ENCODE peak calls at places on chromosomes 16 and 17, in seven cellular contexts. One of them, this sample, is unnamed. For H3K4me1, the result is how much of the 10 kb centered on the place peaks cover.

GRCh38 chr17:74807376-74807775 is 31.2 kb upstream of the NAT9 start:
- DNase-seq in suprapubic skin: no peak
- DNase-seq in SK-N-SH: peak
- DNase-seq in GM12878: no peak
- DNase-seq in K562: no peak
- DNase-seq in transverse colon: no peak
- DNase-seq in stomach: no peak
- DNase-seq in this sample: no peak

GRCh38 chr17:4127555-4127954 is 15.3 kb downstream of the ZZEF1 start:
- DNase-seq in suprapubic skin: no peak
- DNase-seq in GM12878: no peak
- DNase-seq in SK-N-SH: no peak
- DNase-seq in K562: no peak
- DNase-seq in stomach: no peak
- DNase-seq in transverse colon: no peak
- DNase-seq in this sample: no peak

GRCh38 chr17:17784599-17785264 is 52.1 kb downstream of the SREBF1 start:
- DNase-seq in GM12878: no peak
- DNase-seq in suprapubic skin: no peak
- DNase-seq in transverse colon: no peak
- DNase-seq in stomach: peak
- DNase-seq in K562: peak
- DNase-seq in SK-N-SH: peak
- DNase-seq in this sample: no peak

GRCh38 chr17:69540356-69540755 is 125.9 kb downstream of the MAP2K6 start:
- DNase-seq in transverse colon: no peak
- DNase-seq in GM12878: no peak
- DNase-seq in K562: no peak
- DNase-seq in suprapubic skin: no peak
- DNase-seq in stomach: no peak
- DNase-seq in SK-N-SH: no peak
- DNase-seq in this sample: no peak

GRCh38 chr16:75379911-75380847 is 53.1 kb downstream of the CFDP1 start:
- DNase-seq in suprapubic skin: no peak
- DNase-seq in K562: no peak
- DNase-seq in stomach: no peak
- DNase-seq in GM12878: peak
- DNase-seq in transverse colon: peak
- DNase-seq in SK-N-SH: no peak
- DNase-seq in this sample: no peak

GRCh38 chr16:75820672-75821071 is 94.4 kb upstream of the CPHXL start:
- DNase-seq in GM12878: no peak
- DNase-seq in K562: no peak
- DNase-seq in SK-N-SH: no peak
- DNase-seq in stomach: no peak
- DNase-seq in suprapubic skin: no peak
- DNase-seq in transverse colon: no peak
- DNase-seq in this sample: no peak

GRCh38 chr17:81515530-81516041 is 3.0 kb upstream of the ACTG1 start:
- DNase-seq in K562: no peak
- DNase-seq in transverse colon: no peak
- DNase-seq in SK-N-SH: peak
- DNase-seq in suprapubic skin: no peak
- DNase-seq in stomach: no peak
- DNase-seq in GM12878: no peak
- DNase-seq in this sample: no peak

GRCh38 chr16:83351846-83352245 is 455.9 kb upstream of the HSBP1 start:
- DNase-seq in suprapubic skin: no peak
- DNase-seq in SK-N-SH: no peak
- DNase-seq in GM12878: no peak
- DNase-seq in K562: no peak
- DNase-seq in transverse colon: no peak
- DNase-seq in stomach: no peak
- DNase-seq in this sample: no peak

GRCh38 chr17:83200746-83201145 is 121.3 kb downstream of the METRNL start:
- DNase-seq in GM12878: no peak
- DNase-seq in K562: no peak
- DNase-seq in stomach: no peak
- DNase-seq in transverse colon: no peak
- DNase-seq in suprapubic skin: peak
- DNase-seq in SK-N-SH: no peak
- DNase-seq in this sample: no peak

GRCh38 chr16:89958068-89958467 is 9.5 kb downstream of the DEF8 start:
- DNase-seq in transverse colon: no peak
- DNase-seq in SK-N-SH: peak
- DNase-seq in suprapubic skin: no peak
- DNase-seq in K562: peak
- DNase-seq in GM12878: no peak
- DNase-seq in stomach: no peak
- DNase-seq in this sample: no peak

GRCh38 chr17:44115585-44116415 is 7.6 kb downstream of the HDAC5 start:
- DNase-seq in K562: peak
- DNase-seq in transverse colon: no peak
- DNase-seq in stomach: no peak
- DNase-seq in suprapubic skin: no peak
- DNase-seq in GM12878: no peak
- DNase-seq in SK-N-SH: peak
- DNase-seq in this sample: no peak

GRCh38 chr17:82737981-82738877 is 2.8 kb downstream of the FN3K start:
- DNase-seq in GM12878: no peak
- DNase-seq in SK-N-SH: no peak
- DNase-seq in transverse colon: no peak
- DNase-seq in suprapubic skin: no peak
- DNase-seq in K562: peak
- DNase-seq in stomach: peak
- DNase-seq in this sample: no peak

GRCh38 chr17:65627892-65628622 is 66.6 kb upstream of the AXIN2 start:
- DNase-seq in stomach: peak
- DNase-seq in K562: no peak
- DNase-seq in suprapubic skin: no peak
- DNase-seq in SK-N-SH: no peak
- DNase-seq in transverse colon: peak
- DNase-seq in GM12878: no peak
- DNase-seq in this sample: no peak

GRCh38 chr16:50603206-50604064 is 55.2 kb downstream of the NKD1 start:
- DNase-seq in stomach: no peak
- DNase-seq in suprapubic skin: no peak
- DNase-seq in transverse colon: peak
- DNase-seq in SK-N-SH: no peak
- DNase-seq in K562: no peak
- DNase-seq in GM12878: no peak
- DNase-seq in this sample: no peak

GRCh38 chr16:57643166-57643813 is 14.9 kb downstream of the ADGRG1 start:
- DNase-seq in GM12878: no peak
- DNase-seq in SK-N-SH: no peak
- DNase-seq in transverse colon: no peak
- DNase-seq in K562: no peak
- DNase-seq in suprapubic skin: no peak
- DNase-seq in stomach: no peak
- DNase-seq in this sample: no peak

GRCh38 chr16:56048425-56049100 is 142.7 kb upstream of the GNAO1 start:
- DNase-seq in SK-N-SH: no peak
- DNase-seq in stomach: no peak
- DNase-seq in transverse colon: no peak
- DNase-seq in GM12878: peak
- DNase-seq in K562: no peak
- DNase-seq in suprapubic skin: no peak
- DNase-seq in this sample: peak

GRCh38 chr17:75207760-75208159 is 2.3 kb downstream of the NUP85 start:
- DNase-seq in suprapubic skin: no peak
- DNase-seq in stomach: no peak
- DNase-seq in K562: no peak
- DNase-seq in GM12878: no peak
- DNase-seq in transverse colon: no peak
- DNase-seq in SK-N-SH: no peak
- DNase-seq in this sample: no peak

GRCh38 chr16:68319185-68319908 is 8.5 kb downstream of the PRMT7 start:
- DNase-seq in GM12878: no peak
- DNase-seq in stomach: no peak
- DNase-seq in transverse colon: no peak
- DNase-seq in K562: no peak
- DNase-seq in SK-N-SH: no peak
- DNase-seq in suprapubic skin: no peak
- DNase-seq in this sample: no peak

GRCh38 chr17:6241381-6241780 is 171.2 kb downstream of the WSCD1 start:
- DNase-seq in transverse colon: no peak
- DNase-seq in SK-N-SH: no peak
- DNase-seq in stomach: no peak
- DNase-seq in K562: no peak
- DNase-seq in GM12878: no peak
- DNase-seq in suprapubic skin: no peak
- DNase-seq in this sample: no peak

GRCh38 chr17:18891541-18891940 is 33.6 kb downstream of the PRPSAP2 start:
- DNase-seq in stomach: no peak
- DNase-seq in transverse colon: no peak
- DNase-seq in GM12878: no peak
- DNase-seq in SK-N-SH: no peak
- DNase-seq in K562: no peak
- DNase-seq in suprapubic skin: no peak
- DNase-seq in this sample: no peak

GRCh38 chr16:4693956-4694663 is 748 bp downstream of the NUDT16L1 start:
- DNase-seq in suprapubic skin: peak
- DNase-seq in K562: peak
- DNase-seq in transverse colon: peak
- DNase-seq in SK-N-SH: peak
- DNase-seq in GM12878: no peak
- DNase-seq in stomach: peak
- DNase-seq in this sample: no peak

DNA sequence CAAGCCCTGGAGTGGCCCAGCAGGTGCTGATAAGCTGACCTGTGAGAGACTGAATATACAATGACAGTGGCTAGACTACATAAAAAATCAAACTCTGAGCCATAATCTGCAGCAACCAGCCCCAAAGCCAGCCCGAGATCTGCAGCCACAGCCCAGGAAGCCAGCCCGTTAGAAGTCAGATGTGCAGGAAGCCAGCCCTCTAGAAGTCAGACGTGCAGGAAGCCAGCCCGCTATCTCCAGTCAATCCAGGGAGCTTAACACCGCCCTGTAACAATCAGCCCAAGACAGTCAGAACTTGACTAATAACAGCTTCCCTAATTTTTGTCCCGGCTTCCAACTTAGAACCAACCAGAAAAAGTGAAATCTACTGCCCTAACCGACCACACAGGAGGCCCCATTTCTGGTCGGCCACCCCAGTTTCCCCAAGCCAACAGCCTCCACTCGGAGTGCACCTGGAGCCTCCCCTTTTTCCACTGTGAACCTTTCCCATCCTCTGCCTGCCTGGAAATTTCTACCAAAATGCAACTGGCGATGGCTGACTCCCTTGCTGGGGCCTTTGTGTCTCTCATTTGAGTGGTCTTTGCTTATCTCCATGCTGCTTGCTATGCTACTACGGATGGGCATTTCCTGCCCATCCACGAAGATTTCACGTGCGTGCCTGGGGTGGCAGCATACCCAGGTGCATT is 769.3 kb downstream of the KCNJ18 start:
- DNase-seq in GM12878: no peak
- DNase-seq in K562: peak
- DNase-seq in stomach: no peak
- DNase-seq in transverse colon: no peak
- DNase-seq in suprapubic skin: no peak
- DNase-seq in SK-N-SH: no peak
- DNase-seq in this sample: no peak
- TF ChIP-seq EP300 in GM12878: no peak
- TF ChIP-seq EP300 in K562: peak
- TF ChIP-seq EP300 in stomach: no peak
- TF ChIP-seq EP300 in transverse colon: no peak
- TF ChIP-seq EP300 in suprapubic skin: no peak
- TF ChIP-seq EP300 in SK-N-SH: no peak
- TF ChIP-seq EP300 in this sample: no peak

DNA sequence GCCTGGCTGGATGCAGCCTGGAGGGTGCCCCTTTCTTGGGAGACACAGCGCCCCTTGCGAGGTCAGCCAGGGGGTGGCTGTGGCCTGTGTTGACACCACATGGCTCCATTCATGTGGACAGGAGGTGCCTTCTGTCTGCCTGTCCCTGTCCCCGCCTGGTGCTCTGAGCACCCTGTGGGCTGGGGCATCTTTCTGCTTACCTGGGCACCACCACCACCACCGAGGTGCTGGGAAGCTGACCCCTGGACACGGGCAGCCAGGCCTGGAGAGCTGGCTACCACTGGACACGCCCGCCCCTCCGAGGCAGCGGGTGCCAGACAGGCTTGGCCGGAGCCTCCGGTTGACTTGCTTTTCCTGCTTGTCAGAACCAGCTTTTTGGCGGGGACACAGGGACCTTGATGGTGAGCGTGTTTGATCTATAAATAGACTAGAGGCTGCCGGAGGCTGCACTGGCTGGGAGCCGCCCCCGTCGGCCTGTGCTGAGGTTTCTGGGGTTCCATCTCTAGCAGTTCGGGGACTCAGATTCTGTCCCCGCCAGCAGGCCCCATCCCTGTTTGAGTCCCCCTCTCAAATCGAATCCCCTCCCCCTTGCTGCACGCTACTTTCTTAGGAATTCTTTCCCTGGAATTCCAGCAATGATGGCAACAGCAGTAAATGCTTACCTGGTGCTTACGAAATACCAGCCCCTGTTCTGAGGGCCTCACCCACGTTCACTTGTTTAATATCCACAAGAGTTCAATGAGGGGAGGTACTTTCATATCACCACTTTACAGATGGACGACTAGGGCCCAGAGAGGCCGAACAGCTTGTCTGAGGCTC is 121.1 kb upstream of the GSE1 start:
- DNase-seq in stomach: peak
- DNase-seq in GM12878: no peak
- DNase-seq in suprapubic skin: no peak
- DNase-seq in K562: no peak
- DNase-seq in transverse colon: peak
- DNase-seq in SK-N-SH: no peak
- DNase-seq in this sample: no peak
- TF ChIP-seq POLR2AphosphoS5 in stomach: peak
- TF ChIP-seq POLR2AphosphoS5 in GM12878: no peak
- TF ChIP-seq POLR2AphosphoS5 in suprapubic skin: peak
- TF ChIP-seq POLR2AphosphoS5 in K562: no peak
- TF ChIP-seq POLR2AphosphoS5 in transverse colon: no peak
- TF ChIP-seq POLR2AphosphoS5 in SK-N-SH: no peak
- TF ChIP-seq POLR2AphosphoS5 in this sample: peak

GRCh38 chr17:78134899-78135385 is 4.4 kb downstream of the TMC8 start:
- DNase-seq in K562: no peak
- DNase-seq in GM12878: no peak
- DNase-seq in transverse colon: no peak
- DNase-seq in stomach: no peak
- DNase-seq in suprapubic skin: no peak
- DNase-seq in SK-N-SH: no peak
- DNase-seq in this sample: no peak
- H3K4me1 ChIP-seq in K562: half or more
- H3K4me1 ChIP-seq in GM12878: half or more
- H3K4me1 ChIP-seq in transverse colon: under half
- H3K4me1 ChIP-seq in stomach: under half
- H3K4me1 ChIP-seq in suprapubic skin: under half
- H3K4me1 ChIP-seq in SK-N-SH: under half
- H3K4me1 ChIP-seq in this sample: under half

GRCh38 chr16:81521141-81521626 is 76.6 kb downstream of the CMIP start:
- DNase-seq in stomach: peak
- DNase-seq in K562: peak
- DNase-seq in GM12878: no peak
- DNase-seq in transverse colon: peak
- DNase-seq in SK-N-SH: peak
- DNase-seq in suprapubic skin: no peak
- DNase-seq in this sample: no peak
- TF ChIP-seq EP300 in stomach: no peak
- TF ChIP-seq EP300 in K562: no peak
- TF ChIP-seq EP300 in GM12878: no peak
- TF ChIP-seq EP300 in transverse colon: no peak
- TF ChIP-seq EP300 in SK-N-SH: no peak
- TF ChIP-seq EP300 in suprapubic skin: no peak
- TF ChIP-seq EP300 in this sample: no peak